ENCODE peak calls at places on chromosome 19, in five cellular contexts. H, D, E, M and V are unnamed samples.

GRCh38 chr19:34082289-34083077 is 89.8 kb upstream of the LSM14A start:
- DNase-seq in D (no peak), E (no peak), M (no peak), H (no peak), V (no peak)

GRCh38 chr19:2289714-2290435 is 7.9 kb upstream of the PEAK3 start:
- DNase-seq in E (peak), H (no peak), M (no peak), D (peak), V (peak)

GRCh38 chr19:4713384-4713951 is 10.2 kb downstream of the DPP9 start:
- DNase-seq in D (no peak), E (no peak), H (peak), M (no peak), V (no peak)

GRCh38 chr19:49534632-49535385 is 7.0 kb downstream of the RCN3 start:
- DNase-seq in D (no peak), M (no peak), E (no peak), H (no peak), V (no peak)

GRCh38 chr19:16373539-16373938 is 48.9 kb downstream of the KLF2 start:
- DNase-seq in E (no peak), H (no peak), M (no peak), D (no peak), V (no peak)

GRCh38 chr19:57978586-57979289 is 4.4 kb upstream of the C19orf18 start:
- DNase-seq in M (no peak), H (no peak), D (no peak), E (no peak), V (no peak)

GRCh38 chr19:17504030-17504429 is 7.4 kb upstream of the PGLS start:
- DNase-seq in E (no peak), M (no peak), H (no peak), D (no peak), V (no peak)

GRCh38 chr19:4768934-4769777 is 22.4 kb upstream of the FEM1A start:
- DNase-seq in H (peak), D (no peak), E (peak), M (peak), V (peak)

GRCh38 chr19:49337267-49338022 is 2.2 kb downstream of the CD37 start:
- DNase-seq in D (no peak), E (no peak), H (no peak), M (no peak), V (no peak)

GRCh38 chr19:40862785-40863184 is 12.5 kb upstream of the CYP2A6 start:
- DNase-seq in M (no peak), H (no peak), E (no peak), D (no peak), V (no peak)

GRCh38 chr19:10151521-10151920 is 31.8 kb upstream of the EIF3G start:
- DNase-seq in D (no peak), E (no peak), M (no peak), H (no peak), V (no peak)

GRCh38 chr19:34253711-34254551 is 423 bp upstream of the GARRE1 start:
- DNase-seq in D (no peak), M (peak), E (peak), H (no peak), V (no peak)

GRCh38 chr19:1063909-1064660 is 2.9 kb upstream of the ARHGAP45 start:
- DNase-seq in M (peak), E (no peak), H (no peak), D (no peak), V (peak)

GRCh38 chr19:32471095-32471494 is 65.5 kb downstream of the DPY19L3 start:
- DNase-seq in M (no peak), E (no peak), H (no peak), D (no peak), V (no peak)

GRCh38 chr19:49579947-49580263 is 451 bp downstream of the NOSIP start:
- DNase-seq in D (no peak), E (no peak), M (no peak), H (peak), V (peak)

GRCh38 chr19:489418-490196 is 6.7 kb upstream of the MADCAM1 start:
- DNase-seq in D (no peak), E (no peak), H (peak), M (peak), V (no peak)

GRCh38 chr19:45440873-45441654 is 17.3 kb upstream of the ERCC1 start:
- DNase-seq in M (no peak), H (no peak), E (no peak), D (no peak), V (peak)

GRCh38 chr19:34556500-34556899 is 74.9 kb downstream of the WTIP start:
- DNase-seq in H (no peak), M (peak), D (no peak), E (no peak), V (peak)

GRCh38 chr19:16457195-16457953 is 14.4 kb downstream of the EPS15L1 start:
- DNase-seq in E (no peak), M (peak), H (peak), D (no peak), V (peak)

GRCh38 chr19:18763674-18764590 is 27.2 kb downstream of the COMP start:
- DNase-seq in D (no peak), H (peak), M (no peak), E (no peak), V (peak)

GRCh38 chr19:8449830-8450229 is 5.1 kb downstream of the HNRNPM start:
- DNase-seq in D (no peak), H (no peak), M (no peak), E (no peak), V (no peak)

GRCh38 chr19:1251233-1251502 is 2.8 kb downstream of the MIDN start:
- DNase-seq in D (no peak), E (no peak), H (peak), M (no peak), V (peak)

GRCh38 chr19:47107201-47107952 is 6.2 kb downstream of the ZC3H4 start:
- DNase-seq in H (no peak), M (no peak), D (no peak), E (no peak), V (peak)

GRCh38 chr19:4697304-4697703 is 26.3 kb downstream of the DPP9 start:
- DNase-seq in H (no peak), M (no peak), E (no peak), D (no peak), V (no peak)

GRCh38 chr19:18440421-18440877 is 2.5 kb upstream of the ISYNA1 start:
- DNase-seq in D (no peak), E (peak), H (peak), M (no peak), V (no peak)

GRCh38 chr19:30362156-30362754 is 9.9 kb upstream of the ZNF536 start:
- DNase-seq in E (no peak), H (no peak), D (no peak), M (no peak), V (no peak)

GRCh38 chr19:33299061-33299665 is 3.2 kb downstream of the CEBPA start:
- DNase-seq in H (peak), M (no peak), D (no peak), E (no peak), V (no peak)

GRCh38 chr19:47699360-47699917 is 13.8 kb upstream of the EHD2 start:
- DNase-seq in E (peak), D (no peak), M (peak), H (peak), V (peak)

GRCh38 chr19:38648789-38649304 is 1.4 kb downstream of the ACTN4 start:
- DNase-seq in D (no peak), H (no peak), M (no peak), E (no peak), V (no peak)

GRCh38 chr19:38649305-38650179 is 2.1 kb downstream of the ACTN4 start:
- DNase-seq in D (no peak), E (no peak), H (no peak), M (no peak), V (no peak)

GRCh38 chr19:38650180-38650775 is 2.8 kb downstream of the ACTN4 start:
- DNase-seq in M (no peak), E (no peak), H (no peak), D (no peak), V (no peak)

GRCh38 chr19:38653028-38653571 is 5.7 kb downstream of the ACTN4 start:
- DNase-seq in D (no peak), E (no peak), M (no peak), H (no peak), V (no peak)

GRCh38 chr19:38650911-38651584 is 3.6 kb downstream of the ACTN4 start:
- DNase-seq in E (peak), H (no peak), M (no peak), D (no peak), V (no peak)
- TF ChIP-seq GABPA in E (no peak), H (no peak), M (no peak), D (no peak), V (no peak)

DNA sequence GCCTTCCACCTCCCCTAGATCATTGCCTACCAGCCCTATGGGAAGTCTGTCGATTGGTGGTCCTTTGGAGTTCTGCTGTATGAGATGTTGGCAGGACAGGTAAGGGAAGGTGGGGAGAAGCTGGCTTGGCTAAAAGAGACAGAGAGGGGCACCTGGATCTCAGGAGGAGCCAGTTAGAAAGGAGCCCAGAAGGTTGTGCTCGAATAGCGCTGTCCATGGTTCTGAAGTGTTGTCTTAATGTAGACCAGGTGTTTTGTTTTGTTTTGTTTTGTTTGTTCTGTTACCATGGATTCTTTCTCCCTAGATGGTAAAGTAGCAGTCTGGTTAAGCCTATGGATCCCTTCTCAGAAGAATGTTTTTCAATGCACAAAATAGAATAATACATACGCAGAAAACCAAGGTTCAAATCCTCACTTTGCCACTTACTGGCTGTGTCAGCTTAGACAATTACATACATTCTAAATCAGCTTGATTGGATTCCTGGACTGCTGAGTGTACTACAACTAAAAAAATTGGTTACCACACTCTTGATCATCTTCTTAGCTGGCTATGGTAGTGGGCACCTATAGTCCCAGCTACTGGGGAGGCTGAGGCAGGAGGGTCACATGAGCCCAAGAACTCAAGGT is 5.9 kb upstream of the CACNG7 start:
- DNase-seq in M (peak), E (no peak), D (no peak), H (no peak), V (peak)
- TF ChIP-seq GABPA in M (no peak), E (no peak), D (no peak), H (no peak), V (no peak)

GRCh38 chr19:6677495-6677894 is 7.5 kb upstream of the TNFSF14 start:
- DNase-seq in E (no peak), H (no peak), M (no peak), D (no peak), V (no peak)

GRCh38 chr19:6677924-6678689 is 8.1 kb upstream of the TNFSF14 start:
- DNase-seq in H (peak), E (no peak), M (peak), D (no peak), V (peak)

GRCh38 chr19:6680141-6680540 is 10.2 kb upstream of the TNFSF14 start:
- DNase-seq in M (no peak), D (no peak), E (no peak), H (no peak), V (no peak)

GRCh38 chr19:6678690-6679109 is 8.7 kb upstream of the TNFSF14 start:
- DNase-seq in H (no peak), M (no peak), E (no peak), D (no peak), V (no peak)

GRCh38 chr19:6679139-6679538 is 9.2 kb upstream of the TNFSF14 start:
- DNase-seq in H (no peak), D (no peak), M (no peak), E (no peak), V (no peak)
- TF ChIP-seq GABPA in H (no peak), D (no peak), M (no peak), E (no peak), V (no peak)

DNA sequence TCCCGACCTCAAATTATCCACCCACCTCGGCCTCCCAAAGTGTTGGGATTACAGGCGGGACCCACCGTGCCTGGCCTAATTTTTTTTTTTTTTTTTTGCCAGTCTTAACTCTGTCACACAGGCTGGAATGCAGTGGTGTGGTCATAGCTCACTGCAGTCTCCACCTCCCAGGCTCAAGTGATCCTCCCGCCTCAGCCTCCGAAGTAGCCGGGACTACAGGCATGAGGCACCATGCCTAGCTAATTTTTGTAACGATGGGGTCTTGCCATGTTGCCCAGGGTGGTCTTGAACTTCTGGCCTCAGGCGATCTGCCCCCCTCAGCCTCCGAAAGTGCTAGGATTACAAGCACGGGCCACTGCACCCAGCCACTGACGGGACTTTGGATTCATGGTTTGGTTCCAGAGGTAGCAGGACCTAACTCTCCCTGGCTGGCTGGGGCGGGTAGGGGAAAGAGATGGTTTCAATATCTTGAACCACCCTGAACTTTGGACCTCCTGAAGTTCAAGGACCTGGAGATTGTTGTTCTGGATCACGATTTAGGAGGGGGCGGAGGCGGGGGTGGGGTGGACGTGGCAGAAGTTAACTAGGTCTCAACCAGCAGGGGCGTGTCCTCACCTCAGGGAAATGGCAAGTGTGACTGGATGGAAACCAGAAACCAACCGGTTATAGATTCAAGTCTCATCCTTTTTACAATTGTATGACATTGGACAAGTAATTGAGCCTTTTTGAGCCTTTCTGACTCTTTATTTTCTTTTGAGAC is 40.8 kb downstream of the IER2 start:
- DNase-seq in D (no peak), E (no peak), M (no peak), H (no peak), V (peak)
- TF ChIP-seq GABPA in D (no peak), E (no peak), M (no peak), H (no peak), V (no peak)

DNA sequence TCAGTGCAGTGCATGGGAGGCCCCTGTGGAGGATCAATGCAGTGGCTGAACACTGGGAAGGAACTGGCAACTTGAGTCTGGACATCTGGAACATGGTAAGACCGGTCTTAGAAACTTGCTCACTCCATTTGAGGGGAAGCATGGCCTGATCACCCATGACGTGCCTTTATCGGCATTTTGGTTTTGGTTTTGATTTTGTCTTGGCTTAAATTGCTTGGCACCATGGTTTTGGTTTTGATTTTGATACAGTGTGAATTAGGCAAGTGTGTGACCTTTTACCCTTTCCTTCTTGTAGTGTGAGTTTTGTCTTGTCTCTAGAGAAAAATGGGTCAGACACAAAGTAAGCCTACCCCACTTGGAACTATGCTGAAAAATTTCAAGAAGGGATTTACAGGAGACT is 77.3 kb downstream of the ZNF486 start:
- DNase-seq in H (no peak), E (no peak), D (no peak), M (no peak), V (no peak)
- TF ChIP-seq GABPA in H (no peak), E (no peak), D (no peak), M (no peak), V (no peak)

GRCh38 chr19:55088543-55089265 is 13.0 kb downstream of the EPS8L1 start:
- DNase-seq in E (no peak), M (peak), H (peak), D (no peak), V (peak)
- TF ChIP-seq GABPA in E (no peak), M (no peak), H (no peak), D (no peak), V (no peak)

GRCh38 chr19:41869374-41869955 is 7.6 kb upstream of the CD79A start:
- DNase-seq in H (no peak), M (no peak), E (no peak), D (no peak), V (no peak)

GRCh38 chr19:41871573-41872383 is 5.3 kb upstream of the CD79A start:
- DNase-seq in E (no peak), D (peak), M (no peak), H (peak), V (no peak)

GRCh38 chr19:41872384-41872774 is 4.7 kb upstream of the CD79A start:
- DNase-seq in M (no peak), D (no peak), E (no peak), H (no peak), V (no peak)

GRCh38 chr19:41868989-41869300 is 8.1 kb upstream of the CD79A start:
- DNase-seq in D (no peak), E (no peak), H (no peak), M (no peak), V (no peak)

DNA sequence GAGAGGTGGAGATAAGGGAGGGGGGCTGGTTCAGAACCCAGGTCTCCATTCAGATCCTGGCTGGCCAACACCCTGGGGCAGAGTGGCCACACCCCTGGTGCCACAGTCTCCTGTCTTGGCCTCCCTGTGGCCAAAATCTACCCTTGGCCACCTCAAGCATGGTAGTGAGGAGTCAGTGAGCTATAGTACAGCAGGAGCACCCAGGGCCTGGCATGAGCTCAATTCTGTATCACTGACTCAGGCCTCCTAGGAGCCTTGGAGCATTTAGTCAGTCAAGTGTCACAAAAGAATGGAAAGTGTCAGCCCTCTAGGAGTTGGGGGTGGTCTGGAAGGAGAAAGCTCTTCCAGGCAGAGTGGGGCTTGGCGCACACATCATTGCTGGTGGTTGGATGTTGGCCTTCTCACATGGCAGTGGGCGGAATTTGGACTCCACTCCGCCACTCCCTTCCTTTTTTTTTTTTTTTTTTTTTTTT is 6.6 kb upstream of the CD79A start:
- DNase-seq in D (no peak), M (no peak), H (peak), E (peak), V (no peak)
- TF ChIP-seq GABPA in D (no peak), M (no peak), H (no peak), E (no peak), V (no peak)